ENCODE peak calls at places on chromosomes 4 and X, in five cellular contexts. Q, Y, O, E and M are unnamed samples.

GRCh38 chrX:154401918-154402621 is 3.9 kb downstream of the RPL10 start:
- DNase-seq in Q (no peak), Y (peak), O (no peak), E (no peak), M (no peak)

GRCh38 chrX:12245650-12246645 is 107.7 kb downstream of the FRMPD4 start:
- DNase-seq in Q (peak), Y (peak), O (no peak), E (no peak), M (no peak)

GRCh38 chr4:10243856-10244255 is 127.3 kb upstream of the WDR1 start:
- DNase-seq in Q (no peak), Y (no peak), O (no peak), E (no peak), M (no peak)

GRCh38 chrX:123860506-123860840 is 620 bp downstream of the XIAP start:
- DNase-seq in Q (peak), Y (no peak), O (no peak), E (peak), M (no peak)

GRCh38 chr4:16194199-16194598 is 32.1 kb downstream of the TAPT1 start:
- DNase-seq in Q (no peak), Y (peak), O (no peak), E (no peak), M (no peak)

GRCh38 chrX:40297949-40298539 is 200.3 kb upstream of the BCOR start:
- DNase-seq in Q (no peak), Y (no peak), O (no peak), E (no peak), M (no peak)

GRCh38 chrX:28015993-28016392 is 34.7 kb upstream of the DCAF8L1 start:
- DNase-seq in Q (no peak), Y (no peak), O (no peak), E (no peak), M (no peak)

GRCh38 chrX:100895365-100896075 is 21.4 kb upstream of the NOX1 start:
- DNase-seq in Q (peak), Y (peak), O (no peak), E (peak), M (no peak)

GRCh38 chrX:17377047-17377692 is 2.2 kb downstream of the NHS start:
- DNase-seq in Q (peak), Y (peak), O (no peak), E (no peak), M (peak)

GRCh38 chrX:49198540-49199314 is 1.3 kb downstream of the SYP start:
- DNase-seq in Q (no peak), Y (no peak), O (no peak), E (no peak), M (no peak)

GRCh38 chr4:146742416-146742815 is 103.7 kb downstream of the POU4F2 start:
- DNase-seq in Q (no peak), Y (no peak), O (no peak), E (no peak), M (no peak)

GRCh38 chr4:5474756-5475155 is 233.6 kb downstream of the EVC2 start:
- DNase-seq in Q (no peak), Y (peak), O (no peak), E (no peak), M (no peak)

GRCh38 chr4:182885738-182886077 is 31.5 kb downstream of the DCTD start:
- DNase-seq in Q (peak), Y (peak), O (no peak), E (no peak), M (no peak)

GRCh38 chr4:122854860-122855259 is 28.2 kb downstream of the FGF2 start:
- DNase-seq in Q (no peak), Y (no peak), O (no peak), E (no peak), M (no peak)

GRCh38 chr4:184548321-184548650 is 73.9 kb upstream of the IRF2 start:
- DNase-seq in Q (no peak), Y (no peak), O (no peak), E (no peak), M (no peak)

GRCh38 chr4:152100378-152101201 is 339.8 kb upstream of the GATB start:
- DNase-seq in Q (no peak), Y (no peak), O (no peak), E (no peak), M (peak)

GRCh38 chrX:55484948-55485347 is 4.7 kb downstream of the USP51 start:
- DNase-seq in Q (no peak), Y (no peak), O (no peak), E (no peak), M (no peak)
- H3K4me3 ChIP-seq in Q (no peak), Y (no peak), O (no peak), E (no peak), M (no peak)

GRCh38 chrX:87728459-87728858 is 210.9 kb downstream of the KLHL4 start:
- DNase-seq in Q (no peak), Y (no peak), O (no peak), E (no peak), M (no peak)
- H3K4me3 ChIP-seq in Q (no peak), Y (no peak), O (no peak), E (no peak), M (no peak)

GRCh38 chrX:130741151-130741550 is 161.9 kb downstream of the ENOX2 start:
- DNase-seq in Q (no peak), Y (no peak), O (no peak), E (no peak), M (no peak)
- H3K4me3 ChIP-seq in Q (no peak), Y (no peak), O (no peak), E (no peak), M (no peak)

GRCh38 chr4:171588146-171588545 is 225.1 kb upstream of the GALNTL6 start:
- DNase-seq in Q (no peak), Y (no peak), O (no peak), E (no peak), M (no peak)
- H3K4me3 ChIP-seq in Q (no peak), Y (no peak), O (no peak), E (no peak), M (no peak)

GRCh38 chr4:109436504-109436903 is 2.9 kb downstream of the SEC24B start:
- DNase-seq in Q (no peak), Y (no peak), O (no peak), E (no peak), M (no peak)

GRCh38 chr4:109433281-109434006 is at the start of gene SEC24B:
- DNase-seq in Q (peak), Y (peak), O (peak), E (peak), M (peak)

GRCh38 chr4:109434793-109435080 is 1.1 kb downstream of the SEC24B start:
- DNase-seq in Q (no peak), Y (peak), O (no peak), E (no peak), M (no peak)

GRCh38 chr4:109434007-109434792 is 585 bp downstream of the SEC24B start:
- DNase-seq in Q (peak), Y (peak), O (peak), E (peak), M (peak)

DNA sequence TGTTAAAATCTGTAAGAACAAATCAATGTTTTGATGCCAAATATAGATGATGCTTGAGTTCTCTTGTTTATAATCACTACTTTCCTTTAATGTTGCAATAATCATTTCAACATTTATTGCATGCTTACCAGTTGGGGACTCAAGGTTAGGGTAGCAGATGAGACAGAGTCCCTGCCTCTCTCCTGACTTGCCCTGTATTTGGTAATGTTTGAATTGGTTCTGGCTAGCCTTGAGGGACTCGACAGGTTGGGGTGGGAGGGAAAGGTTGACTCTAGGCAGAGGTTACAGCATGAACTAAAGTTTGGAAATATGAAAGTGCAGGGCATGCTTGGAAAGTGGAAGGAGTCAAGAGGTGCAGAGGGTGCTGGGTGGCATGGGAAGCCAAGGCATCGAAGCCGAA is 2.0 kb downstream of the SEC24B start:
- DNase-seq in Q (peak), Y (no peak), O (no peak), E (no peak), M (no peak)
- H3K4me3 ChIP-seq in Q (peak), Y (no peak), O (peak), E (no peak), M (no peak)

GRCh38 chr4:120692964-120693363 is 229.6 kb downstream of the PRDM5 start:
- DNase-seq in Q (peak), Y (peak), O (no peak), E (no peak), M (no peak)
- H3K4me3 ChIP-seq in Q (no peak), Y (no peak), O (no peak), E (no peak), M (no peak)